ENCODE peak calls at places on chromosomes 13 and 19, in five cellular contexts. G, Y, U, K and R are unnamed samples.

GRCh38 chr19:18700501-18701249 is 17.2 kb downstream of the CRTC1 start:
- DNase-seq in Y (peak), U (peak), K (peak), G (peak), R (peak)

GRCh38 chr13:51425410-51426042 is 27.3 kb downstream of the INTS6 start:
- DNase-seq in Y (no peak), K (no peak), G (no peak), U (no peak), R (no peak)

GRCh38 chr19:12723643-12724426 is at the start of gene TNPO2:
- DNase-seq in K (peak), G (peak), Y (peak), U (peak), R (peak)

GRCh38 chr19:50308991-50309390 is 20.2 kb downstream of the KCNC3 start:
- DNase-seq in K (no peak), G (no peak), Y (no peak), U (no peak), R (no peak)

GRCh38 chr13:112333756-112334543 is 42.2 kb upstream of the SPACA7 start:
- DNase-seq in Y (no peak), K (no peak), U (no peak), G (no peak), R (no peak)

GRCh38 chr19:49421039-49421877 is 2.0 kb downstream of the PTH2 start:
- DNase-seq in Y (peak), U (peak), G (no peak), K (peak), R (peak)

GRCh38 chr13:23378009-23378632 is 55.4 kb downstream of the SACS start:
- DNase-seq in U (peak), G (no peak), K (peak), Y (no peak), R (no peak)

GRCh38 chr19:6264077-6264445 is 15.7 kb downstream of the MLLT1 start:
- DNase-seq in K (no peak), Y (no peak), U (no peak), G (no peak), R (no peak)

GRCh38 chr19:10797078-10797477 is 38.9 kb downstream of the TMED1 start:
- DNase-seq in G (peak), U (no peak), K (no peak), Y (no peak), R (no peak)